ENCODE peak calls at places on chromosomes 5 and 9, in eight cellular contexts. K is amniotic epithelial cell, L is ELR, Y is nucleus accumbens, D is BJ, U is cardiac septum, I is SW 1271, Z is neuronal stem cell. X is an unnamed sample.
A peak's percentile ranks its signal among the peaks of the same experiment; 100 is the strongest.

GRCh38 chr9:123356851-123357747 is 1.1 kb downstream of the CRB2 start:
- DNase-seq in K (no peak), L (no peak), Y (no peak), D (no peak), U (no peak), I (no peak), Z (peak; percentile 81), X (no peak)

GRCh38 chr9:70506159-70506558 is 91.7 kb upstream of the KLF9 start:
- DNase-seq in K (peak; percentile 54), L (peak; percentile 2), Y (no peak), D (peak; percentile 74), U (no peak), I (no peak), Z (no peak), X (no peak)

GRCh38 chr9:125743687-125744428 is 3.3 kb upstream of the PBX3 start:
- DNase-seq in K (no peak), L (no peak), Y (no peak), D (no peak), U (no peak), I (no peak), Z (no peak), X (peak; percentile 31)

GRCh38 chr9:138104251-138105122 is 226.9 kb downstream of the CACNA1B start:
- DNase-seq in K (no peak), L (no peak), Y (no peak), D (no peak), U (no peak), I (no peak), Z (no peak), X (no peak)

GRCh38 chr9:132006657-132007370 is 72.9 kb downstream of the MED27 start:
- DNase-seq in K (peak; percentile 54), L (no peak), Y (no peak), D (no peak), U (no peak), I (no peak), Z (no peak), X (no peak)

GRCh38 chr5:146513462-146513861 is 2.5 kb downstream of the GPR151 start:
- DNase-seq in K (no peak), L (no peak), Y (no peak), D (no peak), U (no peak), I (no peak), Z (no peak), X (no peak)

GRCh38 chr5:40552981-40553380 is 126.7 kb upstream of the PTGER4 start:
- DNase-seq in K (peak; percentile 25), L (peak; percentile 35), Y (no peak), D (no peak), U (no peak), I (no peak), Z (no peak), X (no peak)

GRCh38 chr9:133334161-133334560 is 1.8 kb downstream of the SURF6 start:
- DNase-seq in K (no peak), L (no peak), Y (no peak), D (no peak), U (peak; percentile 49), I (no peak), Z (no peak), X (no peak)

GRCh38 chr5:138110266-138110963 is 26.6 kb downstream of the WNT8A start:
- DNase-seq in K (no peak), L (no peak), Y (no peak), D (no peak), U (no peak), I (no peak), Z (peak; percentile 18), X (peak; percentile 75)

GRCh38 chr9:93155716-93156474 is 21.8 kb upstream of the NINJ1 start:
- DNase-seq in K (no peak), L (no peak), Y (no peak), D (no peak), U (no peak), I (no peak), Z (no peak), X (no peak)

GRCh38 chr5:170251462-170251861 is 18.7 kb downstream of the C5orf58 start:
- DNase-seq in K (no peak), L (no peak), Y (no peak), D (no peak), U (no peak), I (no peak), Z (no peak), X (no peak)

GRCh38 chr9:113343732-113344231 is 3.7 kb upstream of the WDR31 start:
- DNase-seq in K (peak; percentile 34), L (no peak), Y (peak; percentile 44), D (no peak), U (peak; percentile 90), I (no peak), Z (no peak), X (peak; percentile 21)

GRCh38 chr5:180658774-180659564 is 9.6 kb upstream of the FLT4 start:
- DNase-seq in K (no peak), L (no peak), Y (no peak), D (no peak), U (peak; percentile 41), I (no peak), Z (no peak), X (no peak)

GRCh38 chr5:181167814-181168488 is 20.6 kb downstream of the OR2V2 start:
- DNase-seq in K (no peak), L (peak; percentile 28), Y (no peak), D (no peak), U (no peak), I (no peak), Z (no peak), X (no peak)

GRCh38 chr5:129078247-129078646 is 16.3 kb upstream of the ISOC1 start:
- DNase-seq in K (no peak), L (no peak), Y (no peak), D (no peak), U (no peak), I (no peak), Z (no peak), X (no peak)

GRCh38 chr9:4126184-4126865 is 173.5 kb downstream of the GLIS3 start:
- DNase-seq in K (peak; percentile 76), L (peak; percentile 88), Y (no peak), D (peak; percentile 59), U (no peak), I (no peak), Z (no peak), X (peak; percentile 55)

GRCh38 chr5:178111925-178112324 is 1.4 kb upstream of the N4BP3 start:
- DNase-seq in K (peak; percentile 96), L (no peak), Y (no peak), D (no peak), U (no peak), I (no peak), Z (no peak), X (no peak)

GRCh38 chr5:58579781-58580180 is 3.1 kb upstream of the RAB3C start:
- DNase-seq in K (no peak), L (no peak), Y (no peak), D (no peak), U (no peak), I (no peak), Z (no peak), X (no peak)

GRCh38 chr9:79989079-79989478 is 417.3 kb downstream of the TLE4 start:
- DNase-seq in K (no peak), L (no peak), Y (no peak), D (no peak), U (no peak), I (no peak), Z (no peak), X (no peak)

GRCh38 chr9:127758843-127759242 is 19.6 kb downstream of the SH2D3C start:
- DNase-seq in K (no peak), L (no peak), Y (no peak), D (no peak), U (no peak), I (no peak), Z (no peak), X (no peak)

GRCh38 chr9:38003230-38003629 is 65.8 kb downstream of the SHB start:
- DNase-seq in K (no peak), L (no peak), Y (no peak), D (no peak), U (no peak), I (no peak), Z (no peak), X (no peak)

GRCh38 chr9:754150-754931 is 87.2 kb upstream of the DMRT1 start:
- DNase-seq in K (no peak), L (no peak), Y (no peak), D (no peak), U (no peak), I (no peak), Z (no peak), X (no peak)

GRCh38 chr5:9895305-9895650 is 265.1 kb upstream of the TAS2R1 start:
- DNase-seq in K (no peak), L (no peak), Y (no peak), D (no peak), U (no peak), I (no peak), Z (no peak), X (no peak)

GRCh38 chr9:3246231-3246630 is 279.6 kb downstream of the RFX3 start:
- DNase-seq in K (no peak), L (no peak), Y (no peak), D (no peak), U (no peak), I (no peak), Z (no peak), X (no peak)